ENCODE peak calls at places on chromosome 10, in four cellular contexts. Z is WTC11, H is A549, V is HepG2. B is an unnamed sample.

GRCh38 chr10:85645851-85646250 is 720.7 kb downstream of the GRID1 start:
- DNase-seq in V (no peak), Z (no peak), H (no peak), B (no peak)

GRCh38 chr10:93806882-93807281 is 49.1 kb downstream of the LGI1 start:
- DNase-seq in V (no peak), Z (no peak), H (no peak), B (no peak)

GRCh38 chr10:42963302-42963701 is 113.6 kb upstream of the RET start:
- DNase-seq in H (no peak), Z (peak; percentile 13), V (no peak), B (no peak)

GRCh38 chr10:67550042-67550441 is 146.0 kb downstream of the CTNNA3 start:
- DNase-seq in H (no peak), V (no peak), Z (no peak), B (no peak)

GRCh38 chr10:93512565-93512964 is 16.2 kb downstream of the CEP55 start:
- DNase-seq in H (no peak), V (no peak), Z (no peak), B (no peak)

GRCh38 chr10:132417249-132417878 is 20.4 kb downstream of the PWWP2B start:
- DNase-seq in V (no peak), Z (no peak), H (no peak), B (no peak)

GRCh38 chr10:7283246-7283645 is 127.6 kb downstream of the SFMBT2 start:
- DNase-seq in V (no peak), H (no peak), Z (no peak), B (no peak)

GRCh38 chr10:99667108-99667751 is 7.9 kb downstream of the ENTPD7 start:
- DNase-seq in Z (no peak), H (peak; percentile 49), V (no peak), B (peak; percentile 54)

GRCh38 chr10:58066126-58066525 is 201.6 kb downstream of the IPMK start:
- DNase-seq in V (no peak), H (no peak), Z (no peak), B (no peak)

GRCh38 chr10:96358851-96359540 is at the start of gene OPALIN:
- DNase-seq in Z (no peak), V (no peak), H (no peak), B (no peak)

GRCh38 chr10:69974551-69975155 is 78.0 kb upstream of the MACROH2A2 start:
- DNase-seq in V (no peak), H (no peak), Z (no peak), B (no peak)

GRCh38 chr10:42801135-42801534 is 18.5 kb downstream of the BMS1 start:
- DNase-seq in Z (no peak), H (no peak), V (no peak), B (no peak)

GRCh38 chr10:95285556-95285955 is 5.2 kb downstream of the PDLIM1 start:
- DNase-seq in V (no peak), Z (no peak), H (no peak), B (no peak)

GRCh38 chr10:70512149-70512611 is 33.6 kb downstream of the PALD1 start:
- DNase-seq in H (no peak), V (no peak), Z (no peak), B (no peak)

GRCh38 chr10:126500866-126501265 is 112.6 kb upstream of the ADAM12 start:
- DNase-seq in H (no peak), Z (no peak), V (no peak), B (no peak)

GRCh38 chr10:75428434-75429158 is 2.8 kb upstream of the LRMDA start:
- DNase-seq in V (no peak), Z (no peak), H (peak; percentile 41), B (no peak)

GRCh38 chr10:14382022-14382421 is 51.3 kb upstream of the FRMD4A start:
- DNase-seq in H (no peak), V (no peak), Z (no peak), B (no peak)

GRCh38 chr10:37965006-37965405 is 11.4 kb downstream of the ZNF25 start:
- DNase-seq in Z (no peak), V (no peak), H (no peak), B (no peak)

GRCh38 chr10:119494224-119495060 is 48.1 kb downstream of the RGS10 start:
- DNase-seq in V (no peak), H (no peak), Z (no peak), B (no peak)

GRCh38 chr10:59181668-59182067 is 5.2 kb downstream of the PHYHIPL start:
- DNase-seq in H (peak; percentile 83), V (peak; percentile 88), Z (no peak), B (no peak)

GRCh38 chr10:48656928-48657327 is 27.7 kb upstream of the WDFY4 start:
- DNase-seq in Z (no peak), V (no peak), H (no peak), B (no peak)

GRCh38 chr10:48333856-48334255 is 27.4 kb downstream of the MAPK8 start:
- DNase-seq in Z (no peak), V (no peak), H (no peak), B (no peak)

GRCh38 chr10:131534836-131535235 is 223.3 kb upstream of the TCERG1L start:
- DNase-seq in H (no peak), V (no peak), Z (no peak), B (no peak)

GRCh38 chr10:14543048-14543903 is 212.6 kb upstream of the FRMD4A start:
- DNase-seq in H (no peak), V (no peak), Z (no peak), B (no peak)

GRCh38 chr10:112208981-112209380 is 25.4 kb upstream of the GPAM start:
- DNase-seq in H (no peak), Z (no peak), V (no peak), B (no peak)

GRCh38 chr10:86968271-86968993 is at the start of gene ADIRF:
- DNase-seq in H (no peak), V (no peak), Z (peak; percentile 26), B (no peak)

GRCh38 chr10:114387784-114388183 is 16.5 kb downstream of the AFAP1L2 start:
- DNase-seq in H (no peak), V (no peak), Z (peak; percentile 38), B (no peak)

GRCh38 chr10:100482834-100483185 is 20.0 kb downstream of the WNT8B start:
- DNase-seq in V (no peak), Z (no peak), H (no peak), B (no peak)

GRCh38 chr10:112832361-112832878 is 117.6 kb upstream of the TCF7L2 start:
- DNase-seq in V (no peak), H (no peak), Z (peak; percentile 78), B (no peak)

GRCh38 chr10:14545827-14546226 is 215.1 kb upstream of the FRMD4A start:
- DNase-seq in Z (no peak), H (no peak), V (no peak), B (no peak)

GRCh38 chr10:125548878-125549277 is 134.1 kb downstream of the TEX36 start:
- DNase-seq in Z (no peak), V (no peak), H (no peak), B (no peak)

GRCh38 chr10:105950410-105950809 is 1214.1 kb downstream of the SORCS1 start:
- DNase-seq in H (peak; percentile 44), Z (peak; percentile 49), V (peak; percentile 13), B (peak; percentile 11)

GRCh38 chr10:110864662-110865140 is 7.0 kb upstream of the PDCD4 start:
- DNase-seq in V (no peak), Z (no peak), H (no peak), B (no peak)

GRCh38 chr10:6145979-6146432 is 56.7 kb upstream of the PFKFB3 start:
- DNase-seq in Z (no peak), V (no peak), H (no peak), B (no peak)

GRCh38 chr10:6145414-6145978 is 56.7 kb downstream of the RBM17 start:
- DNase-seq in V (no peak), H (no peak), Z (peak; percentile 61), B (no peak)

GRCh38 chr10:6148908-6149307 is 53.8 kb upstream of the PFKFB3 start:
- DNase-seq in V (no peak), Z (no peak), H (no peak), B (no peak)

GRCh38 chr10:6148251-6148691 is 54.5 kb upstream of the PFKFB3 start:
- DNase-seq in H (no peak), Z (no peak), V (no peak), B (no peak)

DNA sequence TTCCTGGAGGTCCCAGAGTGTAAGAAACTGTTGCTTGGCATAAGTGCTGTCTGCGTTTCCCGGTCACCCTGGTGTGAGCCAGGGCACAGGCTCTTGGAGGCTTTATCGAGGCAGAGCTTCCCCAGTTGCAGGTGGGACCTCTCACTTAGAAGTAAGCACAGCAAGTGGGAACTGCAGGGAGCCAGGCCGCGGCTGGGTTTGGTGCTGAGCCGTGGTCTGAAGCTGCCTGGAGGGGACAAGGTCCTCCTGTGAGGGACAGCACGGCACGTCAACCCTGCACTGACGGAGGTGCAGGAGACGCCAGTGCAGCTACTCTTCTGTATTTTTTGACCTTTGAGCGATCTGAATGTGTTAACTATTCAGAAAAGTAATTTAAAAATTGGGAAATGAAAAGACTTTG is 55.8 kb upstream of the PFKFB3 start:
- DNase-seq in V (peak; percentile 18), H (no peak), Z (no peak), B (no peak)
- TF ChIP-seq HMGXB4 in V (no peak), H (no peak), Z (no peak), B (no peak)

GRCh38 chr10:79072041-79072441 is 3.3 kb downstream of the ZMIZ1 start:
- DNase-seq in V (no peak), Z (no peak), H (no peak), B (no peak)
- TF ChIP-seq HMGXB4 in V (no peak), Z (no peak), H (no peak), B (no peak)

GRCh38 chr10:25701651-25702050 is 232.4 kb upstream of the MYO3A start:
- DNase-seq in V (no peak), Z (peak; percentile 46), H (no peak), B (no peak)
- TF ChIP-seq HMGXB4 in V (no peak), Z (no peak), H (no peak), B (no peak)

GRCh38 chr10:83991986-83992753 is 147.1 kb upstream of the GHITM start:
- DNase-seq in Z (peak; percentile 66), V (peak; percentile 28), H (peak; percentile 36), B (peak; percentile 60)

GRCh38 chr10:83987216-83987615 is 152.1 kb upstream of the GHITM start:
- DNase-seq in H (no peak), Z (no peak), V (no peak), B (no peak)

GRCh38 chr10:83986800-83987199 is 152.5 kb upstream of the GHITM start:
- DNase-seq in Z (no peak), V (no peak), H (no peak), B (no peak)

GRCh38 chr10:83988435-83988834 is 150.9 kb upstream of the GHITM start:
- DNase-seq in H (no peak), Z (no peak), V (no peak), B (no peak)

DNA sequence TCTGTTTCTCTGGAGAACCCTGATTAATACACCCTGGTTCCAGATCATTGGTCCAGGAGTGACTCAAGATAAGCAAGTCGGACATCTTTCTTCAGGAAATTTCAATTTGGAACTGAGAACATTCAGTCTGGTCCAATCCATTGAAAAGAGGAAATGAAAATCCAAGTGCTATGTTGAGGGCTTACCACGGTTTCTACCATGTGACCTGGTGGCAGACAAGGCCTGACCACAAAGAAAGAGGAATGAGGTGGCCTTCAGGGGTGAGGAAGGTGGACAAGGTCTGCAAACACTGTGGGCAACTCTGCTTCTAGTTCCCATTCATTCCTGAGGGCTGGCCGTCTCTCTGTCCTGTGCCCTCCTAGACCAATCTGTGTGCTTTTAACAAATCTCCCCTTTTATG is 149.2 kb upstream of the GHITM start:
- DNase-seq in V (no peak), Z (no peak), H (no peak), B (no peak)
- TF ChIP-seq HMGXB4 in V (no peak), Z (no peak), H (no peak), B (no peak)

B was measured in K562.